ENCODE peak calls at places on chromosomes 5 and 9, in five cellular contexts. One of them, this sample, is unnamed.

GRCh38 chr9:22102347-22103053 is 93.4 kb upstream of the CDKN2B start:
- DNase-seq in K562: no peak
- DNase-seq in A549: no peak
- DNase-seq in HCT116: no peak
- DNase-seq in IMR-90: no peak
- DNase-seq in this sample: no peak

GRCh38 chr9:81825831-81826540 is 102.2 kb upstream of the SPATA31D4 start:
- DNase-seq in K562: no peak
- DNase-seq in A549: no peak
- DNase-seq in HCT116: no peak
- DNase-seq in IMR-90: peak
- DNase-seq in this sample: no peak

GRCh38 chr9:89505795-89506385 is 8.0 kb upstream of the SEMA4D start:
- DNase-seq in K562: no peak
- DNase-seq in A549: no peak
- DNase-seq in HCT116: no peak
- DNase-seq in IMR-90: no peak
- DNase-seq in this sample: no peak

GRCh38 chr5:94682799-94683198 is 64.3 kb downstream of the SLF1 start:
- DNase-seq in K562: no peak
- DNase-seq in A549: no peak
- DNase-seq in HCT116: no peak
- DNase-seq in IMR-90: no peak
- DNase-seq in this sample: no peak

GRCh38 chr5:16932401-16932800 is 3.7 kb downstream of the MYO10 start:
- DNase-seq in K562: no peak
- DNase-seq in A549: no peak
- DNase-seq in HCT116: no peak
- DNase-seq in IMR-90: no peak
- DNase-seq in this sample: no peak

GRCh38 chr5:14492341-14492964 is 89.1 kb upstream of the OTULINL start:
- DNase-seq in K562: no peak
- DNase-seq in A549: no peak
- DNase-seq in HCT116: no peak
- DNase-seq in IMR-90: no peak
- DNase-seq in this sample: no peak

GRCh38 chr9:126965541-126966428 is 51.2 kb downstream of the RALGPS1 start:
- DNase-seq in K562: peak
- DNase-seq in A549: peak
- DNase-seq in HCT116: peak
- DNase-seq in IMR-90: peak
- DNase-seq in this sample: peak

GRCh38 chr5:107359916-107360234 is 310.9 kb downstream of the EFNA5 start:
- DNase-seq in K562: no peak
- DNase-seq in A549: no peak
- DNase-seq in HCT116: no peak
- DNase-seq in IMR-90: no peak
- DNase-seq in this sample: no peak

GRCh38 chr5:129763651-129764050 is 15.8 kb downstream of the MINAR2 start:
- DNase-seq in K562: no peak
- DNase-seq in A549: no peak
- DNase-seq in HCT116: no peak
- DNase-seq in IMR-90: no peak
- DNase-seq in this sample: no peak

GRCh38 chr5:97124335-97124734 is 18.1 kb downstream of the LIX1 start:
- DNase-seq in K562: no peak
- DNase-seq in A549: no peak
- DNase-seq in HCT116: no peak
- DNase-seq in IMR-90: no peak
- DNase-seq in this sample: no peak

GRCh38 chr9:136847827-136848392 is 1.3 kb upstream of the PHPT1 start:
- DNase-seq in K562: peak
- DNase-seq in A549: peak
- DNase-seq in HCT116: peak
- DNase-seq in IMR-90: peak
- DNase-seq in this sample: peak

GRCh38 chr5:108655750-108656450 is 91.8 kb upstream of the FER start:
- DNase-seq in K562: no peak
- DNase-seq in A549: no peak
- DNase-seq in HCT116: no peak
- DNase-seq in IMR-90: peak
- DNase-seq in this sample: no peak
- TF ChIP-seq RAD21 in K562: no peak
- TF ChIP-seq RAD21 in A549: no peak
- TF ChIP-seq RAD21 in HCT116: no peak
- TF ChIP-seq RAD21 in IMR-90: no peak
- TF ChIP-seq RAD21 in this sample: no peak

DNA sequence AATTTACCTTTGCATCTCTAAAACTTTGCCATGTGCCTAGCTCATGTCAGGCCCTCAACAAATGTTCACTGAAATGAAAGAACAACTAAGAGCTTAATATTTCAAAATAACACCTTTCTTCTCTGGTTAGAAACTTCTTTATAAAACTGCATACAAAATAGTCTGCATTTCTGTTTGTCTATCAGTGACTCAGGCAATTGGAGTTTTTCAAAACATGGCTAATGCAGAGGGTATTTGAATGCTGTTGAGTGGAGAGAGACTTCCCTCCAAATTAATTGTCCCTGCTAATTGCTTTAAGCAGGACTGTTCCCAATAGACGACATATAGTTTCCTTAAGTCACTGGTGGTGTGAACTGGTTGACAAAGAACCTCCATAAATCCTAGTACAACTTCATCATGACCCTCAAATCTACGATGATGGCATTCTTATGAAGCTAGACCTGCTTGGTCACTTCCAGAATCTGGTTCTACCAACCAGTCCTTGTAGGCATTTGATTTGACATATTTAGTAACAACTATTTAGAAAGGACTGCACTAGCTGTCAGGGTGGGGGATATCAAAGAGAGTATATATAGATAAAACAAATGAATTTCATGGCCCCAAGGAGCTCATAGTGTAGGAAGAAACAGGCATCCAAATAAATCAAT is 84.5 kb downstream of the PRLR start:
- DNase-seq in K562: no peak
- DNase-seq in A549: no peak
- DNase-seq in HCT116: no peak
- DNase-seq in IMR-90: peak
- DNase-seq in this sample: no peak
- TF ChIP-seq RAD21 in K562: no peak
- TF ChIP-seq RAD21 in A549: no peak
- TF ChIP-seq RAD21 in HCT116: no peak
- TF ChIP-seq RAD21 in IMR-90: no peak
- TF ChIP-seq RAD21 in this sample: no peak

DNA sequence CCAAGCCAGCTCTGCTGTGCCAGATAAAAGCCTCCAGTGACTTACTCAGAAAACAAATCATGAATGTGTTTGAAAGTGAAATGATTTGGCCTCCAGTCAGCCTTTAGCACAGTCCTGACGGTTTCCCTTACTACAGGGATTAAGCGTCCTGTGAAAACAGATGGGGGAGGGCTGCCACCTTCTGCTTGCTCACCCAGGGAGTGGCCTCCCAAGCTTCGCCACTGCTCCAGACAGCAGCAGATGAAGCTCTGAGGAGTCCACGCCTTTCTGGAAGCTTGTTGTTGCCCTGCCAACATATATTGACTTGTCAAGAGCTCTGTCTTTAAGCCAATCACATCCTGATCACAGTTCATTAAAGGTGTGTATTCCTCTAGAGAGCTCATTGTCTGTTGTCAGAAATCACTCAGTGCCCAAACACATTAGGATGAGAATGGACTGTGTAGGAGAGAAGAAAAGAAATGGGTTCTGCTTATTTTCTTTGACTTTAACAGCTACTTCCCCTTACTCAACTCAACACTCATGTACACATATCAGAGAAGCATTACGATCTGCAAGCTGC is 4.9 kb upstream of the FYB1 start:
- DNase-seq in K562: peak
- DNase-seq in A549: no peak
- DNase-seq in HCT116: no peak
- DNase-seq in IMR-90: peak
- DNase-seq in this sample: no peak
- TF ChIP-seq RAD21 in K562: peak
- TF ChIP-seq RAD21 in A549: no peak
- TF ChIP-seq RAD21 in HCT116: no peak
- TF ChIP-seq RAD21 in IMR-90: no peak
- TF ChIP-seq RAD21 in this sample: no peak

GRCh38 chr9:115104908-115105307 is 13.0 kb downstream of the TNC start:
- DNase-seq in K562: no peak
- DNase-seq in A549: no peak
- DNase-seq in HCT116: no peak
- DNase-seq in IMR-90: peak
- DNase-seq in this sample: no peak
- TF ChIP-seq RAD21 in K562: no peak
- TF ChIP-seq RAD21 in A549: no peak
- TF ChIP-seq RAD21 in HCT116: no peak
- TF ChIP-seq RAD21 in IMR-90: no peak
- TF ChIP-seq RAD21 in this sample: no peak

GRCh38 chr9:84153885-84154284 is 173.3 kb downstream of the RMI1 start:
- DNase-seq in K562: no peak
- DNase-seq in A549: no peak
- DNase-seq in HCT116: no peak
- DNase-seq in IMR-90: peak
- DNase-seq in this sample: no peak
- TF ChIP-seq RAD21 in K562: no peak
- TF ChIP-seq RAD21 in A549: no peak
- TF ChIP-seq RAD21 in HCT116: no peak
- TF ChIP-seq RAD21 in IMR-90: no peak
- TF ChIP-seq RAD21 in this sample: no peak

GRCh38 chr5:75054110-75054930 is 2.0 kb upstream of the GCNT4 start:
- DNase-seq in K562: no peak
- DNase-seq in A549: no peak
- DNase-seq in HCT116: no peak
- DNase-seq in IMR-90: peak
- DNase-seq in this sample: no peak
- TF ChIP-seq RAD21 in K562: no peak
- TF ChIP-seq RAD21 in A549: no peak
- TF ChIP-seq RAD21 in HCT116: no peak
- TF ChIP-seq RAD21 in IMR-90: no peak
- TF ChIP-seq RAD21 in this sample: no peak

DNA sequence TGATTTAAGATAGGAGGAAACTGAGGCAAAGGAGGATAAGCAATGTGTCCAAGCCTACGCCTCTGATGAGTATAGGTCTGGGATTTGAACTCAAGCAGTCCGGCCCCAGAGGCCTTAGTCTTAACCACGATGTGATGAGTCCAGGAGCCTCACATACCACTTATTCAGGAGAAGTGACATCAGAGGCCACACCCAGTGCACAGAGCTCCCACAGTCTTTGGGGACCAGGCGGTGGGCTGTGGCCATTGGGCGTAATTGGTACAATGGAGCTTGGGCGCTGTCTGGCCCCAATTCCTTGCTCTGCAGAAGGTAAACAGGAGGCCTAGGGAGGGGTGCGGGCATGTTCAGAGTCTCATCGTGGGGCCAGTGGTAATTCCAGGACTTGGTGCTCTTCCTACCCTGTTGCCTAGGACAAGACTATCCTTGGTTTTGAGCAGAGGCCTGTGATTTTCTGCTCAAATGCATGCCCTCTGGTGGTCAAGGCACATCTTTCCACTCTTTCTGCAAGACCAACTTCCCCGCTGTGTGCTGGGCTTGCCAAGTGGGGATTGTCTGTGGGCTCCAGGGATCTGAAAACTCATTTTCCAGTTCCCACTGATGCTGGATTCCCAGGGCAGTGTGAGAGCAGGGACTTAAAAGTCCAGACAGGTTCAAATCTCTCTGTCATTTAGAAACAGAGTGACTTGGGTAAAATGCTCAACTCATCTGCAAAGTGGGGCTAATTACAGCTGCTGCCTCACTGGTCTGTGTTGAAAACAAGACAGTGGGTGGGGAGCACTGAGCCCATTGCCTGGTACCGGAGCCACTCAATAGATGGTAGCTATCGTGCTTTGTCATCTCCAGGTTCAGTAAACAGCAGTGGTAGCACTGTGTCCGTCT is 15.8 kb downstream of the NDST1 start:
- DNase-seq in K562: peak
- DNase-seq in A549: peak
- DNase-seq in HCT116: peak
- DNase-seq in IMR-90: peak
- DNase-seq in this sample: peak
- TF ChIP-seq RAD21 in K562: peak
- TF ChIP-seq RAD21 in A549: peak
- TF ChIP-seq RAD21 in HCT116: peak
- TF ChIP-seq RAD21 in IMR-90: peak
- TF ChIP-seq RAD21 in this sample: peak

This sample was measured in HepG2.